ENCODE peak calls at places on chromosomes 2 and 18, in seven cellular contexts. One of them, this sample, is unnamed.

GRCh38 chr2:197249771-197250397 is 60.7 kb downstream of the ANKRD44 start:
- DNase-seq in Right ventricle myocardium superior: no peak
- DNase-seq in Panc1: no peak
- DNase-seq in left colon: no peak
- DNase-seq in choroid plexus epithelial cell: no peak
- DNase-seq in RCC 7860: no peak
- DNase-seq in neural crest cell: no peak
- DNase-seq in this sample: no peak

GRCh38 chr2:55159037-55159651 is 72.9 kb downstream of the CLHC1 start:
- DNase-seq in neural crest cell: no peak
- DNase-seq in left colon: peak
- DNase-seq in choroid plexus epithelial cell: no peak
- DNase-seq in Right ventricle myocardium superior: peak
- DNase-seq in Panc1: no peak
- DNase-seq in RCC 7860: no peak
- DNase-seq in this sample: no peak

GRCh38 chr18:28802546-28802945 is 625.6 kb upstream of the CDH2 start:
- DNase-seq in neural crest cell: no peak
- DNase-seq in Panc1: no peak
- DNase-seq in RCC 7860: no peak
- DNase-seq in choroid plexus epithelial cell: no peak
- DNase-seq in left colon: no peak
- DNase-seq in Right ventricle myocardium superior: no peak
- DNase-seq in this sample: no peak

GRCh38 chr18:49052891-49053644 is 102.3 kb upstream of the SMAD7 start:
- DNase-seq in choroid plexus epithelial cell: peak
- DNase-seq in Panc1: no peak
- DNase-seq in left colon: no peak
- DNase-seq in RCC 7860: peak
- DNase-seq in Right ventricle myocardium superior: no peak
- DNase-seq in neural crest cell: no peak
- DNase-seq in this sample: no peak

GRCh38 chr18:36331541-36331971 is 34.0 kb downstream of the FHOD3 start:
- DNase-seq in left colon: peak
- DNase-seq in choroid plexus epithelial cell: no peak
- DNase-seq in Panc1: no peak
- DNase-seq in neural crest cell: no peak
- DNase-seq in Right ventricle myocardium superior: no peak
- DNase-seq in RCC 7860: peak
- DNase-seq in this sample: no peak

GRCh38 chr2:133177196-133177595 is 391.1 kb downstream of the NCKAP5 start:
- DNase-seq in neural crest cell: no peak
- DNase-seq in RCC 7860: no peak
- DNase-seq in choroid plexus epithelial cell: peak
- DNase-seq in Panc1: no peak
- DNase-seq in Right ventricle myocardium superior: no peak
- DNase-seq in left colon: no peak
- DNase-seq in this sample: no peak

GRCh38 chr2:68222287-68222686 is 30.0 kb downstream of the PPP3R1 start:
- DNase-seq in RCC 7860: no peak
- DNase-seq in left colon: no peak
- DNase-seq in choroid plexus epithelial cell: no peak
- DNase-seq in Right ventricle myocardium superior: no peak
- DNase-seq in Panc1: no peak
- DNase-seq in neural crest cell: no peak
- DNase-seq in this sample: no peak

GRCh38 chr2:10336283-10336682 is 33.6 kb downstream of the HPCAL1 start:
- DNase-seq in left colon: no peak
- DNase-seq in RCC 7860: no peak
- DNase-seq in Panc1: no peak
- DNase-seq in choroid plexus epithelial cell: no peak
- DNase-seq in Right ventricle myocardium superior: no peak
- DNase-seq in neural crest cell: no peak
- DNase-seq in this sample: no peak

This sample was measured in stomach.